ENCODE peak calls at places on chromosomes 3 and 15, in five cellular contexts. N is CD4-positive, alpha-beta memory T cell; P is Caki2; Y is KBM-7; C is NCI-H446 treated with DMSO at 0.1 percent for 48 hours. V is an unnamed sample.

GRCh38 chr3:195265363-195265976 is 5.5 kb downstream of the XXYLT1 start:
- DNase-seq in P (no peak), C (no peak), Y (no peak), N (no peak), V (no peak)

GRCh38 chr3:172317984-172318383 is 130.3 kb downstream of the GHSR start:
- DNase-seq in C (peak; percentile 55), Y (peak; percentile 81), P (peak; percentile 73), N (no peak), V (peak; percentile 37)

GRCh38 chr3:167288737-167289136 is 91.4 kb downstream of the ZBBX start:
- DNase-seq in Y (no peak), P (no peak), C (no peak), N (no peak), V (no peak)

GRCh38 chr15:40438712-40439111 is 2.0 kb upstream of the BAHD1 start:
- DNase-seq in Y (no peak), P (no peak), C (no peak), N (no peak), V (no peak)

GRCh38 chr15:85690546-85691226 is 104.0 kb downstream of the KLHL25 start:
- DNase-seq in C (no peak), Y (peak; percentile 69), P (no peak), N (peak; percentile 59), V (no peak)

GRCh38 chr15:35211240-35211952 is 126.3 kb upstream of the NANOGP8 start:
- DNase-seq in Y (no peak), P (no peak), N (no peak), C (no peak), V (no peak)

GRCh38 chr3:106135451-106136160 is 266.8 kb upstream of the CBLB start:
- DNase-seq in C (no peak), N (no peak), Y (no peak), P (no peak), V (no peak)

GRCh38 chr15:87620393-87620792 is 636.1 kb downstream of the NTRK3 start:
- DNase-seq in P (no peak), C (no peak), N (no peak), Y (no peak), V (no peak)

GRCh38 chr3:195546130-195546560 is 3.0 kb upstream of the PPP1R2 start:
- DNase-seq in C (no peak), N (peak; percentile 68), P (peak; percentile 78), Y (no peak), V (no peak)